ENCODE peak calls at places on chromosomes 2 and 18, in seven cellular contexts. E is pancreas, U is heart right ventricle, L is brain microvascular endothelial cell, J is kidney, N is choroid plexus epithelial cell, T is AG09309. B is an unnamed sample.

GRCh38 chr2:165055081-165055879 is 100.0 kb upstream of the SLC38A11 start:
- DNase-seq in E (no peak), U (no peak), L (peak; percentile 91), J (no peak), N (peak; percentile 54), T (no peak), B (no peak)

GRCh38 chr2:241842067-241842415 is 16.7 kb downstream of the PDCD1 start:
- DNase-seq in E (no peak), U (no peak), L (no peak), J (no peak), N (no peak), T (no peak), B (no peak)

GRCh38 chr2:69026026-69026425 is 13.0 kb downstream of the ANTXR1 start:
- DNase-seq in E (peak; percentile 65), U (peak; percentile 41), L (peak; percentile 47), J (no peak), N (peak; percentile 74), T (no peak), B (no peak)

GRCh38 chr2:64284751-64285150 is 140.5 kb upstream of the PELI1 start:
- DNase-seq in E (no peak), U (no peak), L (no peak), J (no peak), N (no peak), T (no peak), B (no peak)

GRCh38 chr2:100321181-100321880 is 970 bp downstream of the LONRF2 start:
- DNase-seq in E (peak; percentile 80), U (peak; percentile 5), L (peak; percentile 7), J (peak; percentile 83), N (peak; percentile 25), T (no peak), B (no peak)

GRCh38 chr2:167988296-167988695 is 259.1 kb downstream of the STK39 start:
- DNase-seq in E (no peak), U (no peak), L (no peak), J (no peak), N (no peak), T (no peak), B (no peak)

GRCh38 chr2:215031330-215031729 is 107.1 kb downstream of the ABCA12 start:
- DNase-seq in E (no peak), U (no peak), L (no peak), J (no peak), N (no peak), T (no peak), B (no peak)

GRCh38 chr2:241692448-241692847 is 5.8 kb upstream of the DTYMK start:
- DNase-seq in E (no peak), U (no peak), L (peak; percentile 74), J (no peak), N (peak; percentile 88), T (no peak), B (no peak)

GRCh38 chr2:226031078-226031937 is 631.8 kb downstream of the NYAP2 start:
- DNase-seq in E (peak; percentile 36), U (peak; percentile 57), L (peak; percentile 76), J (peak; percentile 79), N (peak; percentile 83), T (peak; percentile 1), B (peak; percentile 51)

GRCh38 chr2:157894694-157895450 is 18.7 kb upstream of the ACVR1 start:
- DNase-seq in E (no peak), U (no peak), L (peak; percentile 20), J (no peak), N (peak; percentile 80), T (peak; percentile 76), B (peak; percentile 15)

GRCh38 chr18:1542230-1542774 is 637.6 kb downstream of the ADCYAP1 start:
- DNase-seq in E (no peak), U (no peak), L (no peak), J (no peak), N (no peak), T (no peak), B (no peak)

GRCh38 chr2:215952860-215953637 is 60.3 kb downstream of the MREG start:
- DNase-seq in E (no peak), U (no peak), L (no peak), J (no peak), N (no peak), T (no peak), B (no peak)

GRCh38 chr2:156385242-156385641 is 50.9 kb upstream of the GPD2 start:
- DNase-seq in E (no peak), U (no peak), L (no peak), J (no peak), N (no peak), T (no peak), B (no peak)

GRCh38 chr2:217899231-217900009 is 103.4 kb downstream of the TNS1 start:
- DNase-seq in E (peak; percentile 78), U (no peak), L (peak; percentile 78), J (peak; percentile 92), N (peak; percentile 86), T (peak; percentile 67), B (no peak)

GRCh38 chr2:44444881-44445280 is 83.1 kb downstream of the CAMKMT start:
- DNase-seq in E (no peak), U (no peak), L (no peak), J (no peak), N (no peak), T (no peak), B (no peak)

GRCh38 chr2:109168716-109169115 is 39.7 kb downstream of the SH3RF3 start:
- DNase-seq in E (no peak), U (no peak), L (no peak), J (no peak), N (peak; percentile 36), T (no peak), B (no peak)

GRCh38 chr18:11713756-11714155 is 24.7 kb downstream of the GNAL start:
- DNase-seq in E (no peak), U (no peak), L (no peak), J (no peak), N (no peak), T (no peak), B (no peak)
- H3K4me3 ChIP-seq in E (no peak overlapping the region), U (no peak overlapping the region), L (no peak overlapping the region), J (no peak overlapping the region), N (no peak overlapping the region), T (no peak overlapping the region), B (no peak overlapping the region)

DNA sequence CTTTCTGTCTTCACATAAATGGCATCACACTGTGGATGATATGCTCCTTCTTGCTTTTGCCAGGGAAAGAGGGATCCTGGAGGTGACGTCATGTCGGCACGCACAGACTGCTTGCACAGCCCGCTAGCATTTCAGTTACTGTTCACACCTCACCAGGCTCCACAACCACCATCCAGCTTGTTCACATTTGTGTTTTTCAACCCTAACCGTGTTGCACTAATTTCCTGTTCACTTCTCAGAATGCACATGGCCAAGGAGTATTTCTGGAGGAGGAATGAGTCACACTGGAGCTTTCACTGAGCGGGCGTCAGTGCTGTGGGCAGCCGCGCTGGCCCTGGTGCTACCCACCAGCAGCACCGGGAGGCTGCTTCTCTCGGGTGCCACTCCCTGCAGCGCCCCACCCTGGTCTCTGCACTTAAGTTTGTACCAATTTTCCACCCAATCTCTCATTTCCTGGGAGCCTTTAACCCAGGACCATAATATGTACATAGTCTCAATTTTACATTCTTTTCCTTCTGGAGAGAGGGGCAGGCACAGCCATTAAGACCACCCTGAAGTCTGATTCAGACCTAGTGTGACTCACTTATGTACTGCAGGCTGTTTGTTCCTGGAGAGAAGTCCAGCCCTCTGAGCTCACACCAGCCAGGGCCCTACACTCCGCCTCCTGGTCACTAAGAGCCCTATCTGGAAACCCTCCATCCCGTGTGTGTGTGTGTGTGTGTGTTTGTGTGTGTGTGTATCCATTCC is 65.1 kb downstream of the MBP start:
- DNase-seq in E (no peak), U (peak; percentile 45), L (peak; percentile 97), J (no peak), N (peak; percentile 98), T (peak; percentile 51), B (peak; percentile 76)
- TF ChIP-seq CTCF in E (no peak), U (peak; percentile 9), L (peak; percentile 47), J (no peak), N (peak; percentile 30), T (no peak), B (peak; percentile 30)

DNA sequence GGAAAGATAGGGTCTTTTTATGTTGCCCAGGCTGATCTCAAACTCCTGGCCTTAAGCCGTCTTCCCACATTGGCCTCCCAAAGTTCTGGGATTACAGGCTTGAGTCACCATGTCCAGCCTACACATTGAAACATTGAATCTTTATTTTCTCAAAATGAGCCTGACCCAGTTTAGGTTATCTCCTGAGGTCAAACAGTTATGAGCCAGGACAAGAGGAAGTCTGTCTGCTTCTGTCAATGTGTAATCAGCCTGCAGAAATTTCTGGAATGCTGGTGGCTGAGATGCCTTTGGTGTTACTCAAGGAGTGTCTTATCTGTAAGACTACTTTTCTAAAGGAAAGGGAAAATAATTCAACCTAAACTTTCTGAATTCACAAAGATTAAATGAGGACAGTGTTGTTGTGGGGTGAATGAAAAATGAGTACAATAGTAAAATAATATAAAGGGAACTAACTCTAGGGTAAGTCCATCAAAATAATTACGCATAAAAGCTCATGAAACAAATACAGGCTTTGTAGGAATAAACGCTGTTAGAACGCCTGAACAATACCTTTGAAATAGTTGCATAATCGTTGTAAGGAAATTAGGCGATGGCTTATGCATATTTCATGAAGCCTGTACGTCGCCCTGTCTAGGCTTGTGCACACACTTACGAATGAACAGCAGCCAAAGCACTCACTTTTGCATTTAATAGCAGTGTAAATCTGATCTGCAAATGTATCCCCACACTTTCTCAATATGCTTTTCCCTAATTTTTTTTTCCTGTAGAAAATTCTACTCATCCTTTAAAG is 260.8 kb downstream of the RDH14 start:
- DNase-seq in E (peak; percentile 25), U (no peak), L (peak; percentile 98), J (no peak), N (peak; percentile 91), T (peak; percentile 67), B (peak; percentile 39)
- H3K4me3 ChIP-seq in E (no peak overlapping the region), U (no peak overlapping the region), L (no peak overlapping the region), J (no peak overlapping the region), N (no peak overlapping the region), T (no peak overlapping the region), B (no peak overlapping the region)

GRCh38 chr18:38038242-38038641 is 472.6 kb upstream of the CELF4 start:
- DNase-seq in E (no peak), U (no peak), L (no peak), J (no peak), N (no peak), T (no peak), B (no peak)
- TF ChIP-seq CTCF in E (no peak), U (no peak), L (no peak), J (no peak), N (no peak), T (no peak), B (no peak)

DNA sequence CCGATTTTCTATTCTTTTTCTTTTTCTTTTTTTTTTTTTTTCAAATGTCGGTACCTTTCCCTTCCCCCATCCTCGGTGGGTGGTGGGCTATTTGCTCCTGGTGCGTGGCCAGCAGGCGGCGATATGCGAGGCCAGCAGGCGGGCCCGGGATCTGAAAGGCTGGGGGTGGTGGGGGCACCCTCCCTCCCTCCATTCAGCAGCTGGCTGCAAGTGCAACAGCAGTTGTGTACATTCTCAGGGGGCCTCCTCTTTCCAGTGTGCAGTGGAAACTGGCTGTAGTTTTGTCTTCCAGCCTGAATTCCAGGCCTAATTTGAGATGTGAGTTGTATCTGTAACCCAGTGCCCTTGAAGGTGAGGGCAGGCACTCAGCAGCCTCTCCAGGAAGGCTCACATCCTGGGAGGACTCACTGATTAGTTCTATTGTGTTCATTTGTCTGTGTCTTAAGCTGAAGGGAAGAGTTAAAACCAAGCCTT is 3.1 kb downstream of the MYCN start:
- DNase-seq in E (no peak), U (peak; percentile 31), L (no peak), J (no peak), N (no peak), T (no peak), B (no peak)
- H3K4me3 ChIP-seq in E (no peak overlapping the region), U (no peak overlapping the region), L (no peak overlapping the region), J (peak overlapping the region; percentile 56), N (no peak overlapping the region), T (no peak overlapping the region), B (no peak overlapping the region)

B was measured in astrocyte of the cerebellum.